ENCODE peak calls at places on chromosome 19, in eight cellular contexts. Y, H, I, S, F, V, G and J are unnamed samples.

GRCh38 chr19:42528354-42529247 is at the start of gene CEACAM1:
- DNase-seq in Y (no peak), H (no peak), I (peak; percentile 28), S (no peak), F (no peak), V (peak; percentile 81), G (no peak), J (peak; percentile 14)

GRCh38 chr19:5147971-5148793 is 179.3 kb downstream of the KDM4B start:
- DNase-seq in Y (peak; percentile 64), H (no peak), I (no peak), S (no peak), F (no peak), V (no peak), G (no peak), J (no peak)

GRCh38 chr19:28482221-28482620 is 730.7 kb downstream of the UQCRFS1 start:
- DNase-seq in Y (no peak), H (no peak), I (no peak), S (no peak), F (no peak), V (no peak), G (no peak), J (no peak)

GRCh38 chr19:44774614-44775013 is 3.1 kb upstream of the CBLC start:
- DNase-seq in Y (peak; percentile 49), H (no peak), I (no peak), S (no peak), F (no peak), V (no peak), G (no peak), J (no peak)

GRCh38 chr19:41588497-41589209 is 12.7 kb downstream of the CEACAM21 start:
- DNase-seq in Y (peak; percentile 14), H (no peak), I (no peak), S (no peak), F (no peak), V (no peak), G (no peak), J (no peak)

GRCh38 chr19:35347171-35347929 is at the start of gene FFAR1:
- DNase-seq in Y (no peak), H (no peak), I (peak; percentile 47), S (peak; percentile 62), F (no peak), V (peak; percentile 69), G (no peak), J (no peak)

GRCh38 chr19:751501-752341 is 809 bp downstream of the MISP start:
- DNase-seq in Y (peak; percentile 87), H (no peak), I (no peak), S (no peak), F (peak; percentile 83), V (no peak), G (no peak), J (no peak)

GRCh38 chr19:1254081-1254527 is 5.7 kb downstream of the MIDN start:
- DNase-seq in Y (peak; percentile 56), H (no peak), I (no peak), S (no peak), F (no peak), V (no peak), G (no peak), J (no peak)

GRCh38 chr19:10636304-10636972 is 11.1 kb downstream of the SLC44A2 start:
- DNase-seq in Y (no peak), H (no peak), I (no peak), S (no peak), F (no peak), V (no peak), G (no peak), J (no peak)

GRCh38 chr19:54266133-54266532 is 9.1 kb upstream of the LILRB5 start:
- DNase-seq in Y (peak; percentile 66), H (peak; percentile 87), I (peak; percentile 55), S (peak; percentile 68), F (peak; percentile 22), V (peak; percentile 78), G (peak; percentile 44), J (peak; percentile 46)

GRCh38 chr19:39299404-39299803 is 3.2 kb downstream of the IFNL1 start:
- DNase-seq in Y (no peak), H (no peak), I (no peak), S (no peak), F (no peak), V (no peak), G (no peak), J (no peak)

GRCh38 chr19:1232652-1233360 is 5.0 kb downstream of the CBARP start:
- DNase-seq in Y (peak; percentile 77), H (no peak), I (peak; percentile 15), S (no peak), F (no peak), V (no peak), G (no peak), J (no peak)

GRCh38 chr19:2507109-2507508 is 31.2 kb downstream of the GADD45B start:
- DNase-seq in Y (peak; percentile 59), H (no peak), I (no peak), S (no peak), F (no peak), V (no peak), G (peak; percentile 74), J (peak; percentile 70)